ENCODE peak calls at places on chromosome 9, in four cellular contexts. R, J, O and A are unnamed samples.

GRCh38 chr9:103323699-103324098 is 328.6 kb downstream of the CYLC2 start:
- DNase-seq in R (no peak), J (no peak), O (no peak), A (no peak)

GRCh38 chr9:115204827-115205506 is 87.0 kb upstream of the TNC start:
- DNase-seq in R (no peak), J (peak; percentile 59), O (no peak), A (peak; percentile 89)

GRCh38 chr9:134403682-134404301 is 77.5 kb downstream of the RXRA start:
- DNase-seq in R (peak; percentile 49), J (peak; percentile 79), O (no peak), A (peak; percentile 54)

GRCh38 chr9:110370316-110370715 is 32.7 kb upstream of the TXNDC8 start:
- DNase-seq in R (no peak), J (peak; percentile 31), O (no peak), A (peak; percentile 33)

GRCh38 chr9:36873247-36873875 is 160.7 kb downstream of the PAX5 start:
- DNase-seq in R (peak; percentile 22), J (peak; percentile 7), O (peak; percentile 83), A (peak; percentile 34)

GRCh38 chr9:33878691-33879366 is 61.9 kb downstream of the UBE2R2 start:
- DNase-seq in R (no peak), J (no peak), O (no peak), A (no peak)

GRCh38 chr9:10661994-10662393 is 49.2 kb upstream of the PTPRD start:
- DNase-seq in R (no peak), J (no peak), O (no peak), A (no peak)

GRCh38 chr9:136720251-136720886 is 8.0 kb downstream of the DIPK1B start:
- DNase-seq in R (no peak), J (no peak), O (no peak), A (peak; percentile 39)

GRCh38 chr9:136886610-136887597 is 588 bp downstream of the TRAF2 start:
- DNase-seq in R (no peak), J (no peak), O (peak; percentile 70), A (peak; percentile 50)

GRCh38 chr9:81557957-81558791 is 131.2 kb downstream of the TLE1 start:
- DNase-seq in R (no peak), J (peak; percentile 89), O (no peak), A (peak; percentile 81)

GRCh38 chr9:124309665-124310064 is 51.9 kb downstream of the NEK6 start:
- DNase-seq in R (no peak), J (peak; percentile 84), O (no peak), A (peak; percentile 98)

GRCh38 chr9:31304576-31304975 is 1079.9 kb upstream of the ACO1 start:
- DNase-seq in R (no peak), J (no peak), O (no peak), A (peak; percentile 80)

GRCh38 chr9:5524090-5524489 is 13.8 kb downstream of the PDCD1LG2 start:
- DNase-seq in R (no peak), J (no peak), O (no peak), A (no peak)

GRCh38 chr9:80605129-80605528 is 1033.4 kb downstream of the TLE4 start:
- DNase-seq in R (no peak), J (peak; percentile 16), O (no peak), A (no peak)

GRCh38 chr9:94859226-94859625 is 132.7 kb downstream of the AOPEP start:
- DNase-seq in R (no peak), J (no peak), O (no peak), A (no peak)

GRCh38 chr9:90433398-90433890 is 209.2 kb downstream of the DIRAS2 start:
- DNase-seq in R (peak; percentile 48), J (no peak), O (peak; percentile 91), A (no peak)

GRCh38 chr9:112332977-112333638 is at the start of gene PTBP3:
- DNase-seq in R (peak; percentile 74), J (no peak), O (peak; percentile 72), A (peak; percentile 71)

GRCh38 chr9:97321681-97322080 is 14.2 kb downstream of the CCDC180 start:
- DNase-seq in R (no peak), J (no peak), O (no peak), A (no peak)

GRCh38 chr9:38062498-38063362 is 6.3 kb downstream of the SHB start:
- DNase-seq in R (no peak), J (no peak), O (no peak), A (peak; percentile 74)

GRCh38 chr9:2017209-2017458 is 2.0 kb downstream of the SMARCA2 start:
- DNase-seq in R (no peak), J (no peak), O (no peak), A (no peak)

GRCh38 chr9:76458903-76459690 is at the start of gene GCNT1:
- DNase-seq in R (peak; percentile 74), J (no peak), O (peak; percentile 98), A (peak; percentile 82)
- TF ChIP-seq CTCF in R (no peak), J (peak; percentile 29), O (no peak), A (peak; percentile 35)

GRCh38 chr9:93119953-93120845 is 13.9 kb downstream of the NINJ1 start:
- DNase-seq in R (peak; percentile 90), J (peak; percentile 84), O (peak; percentile 42), A (peak; percentile 82)
- TF ChIP-seq CTCF in R (peak; percentile 63), J (peak; percentile 41), O (no peak), A (peak; percentile 33)

GRCh38 chr9:93592389-93593021 is 16.1 kb downstream of the PHF2 start:
- DNase-seq in R (peak; percentile 19), J (no peak), O (peak; percentile 59), A (no peak)
- TF ChIP-seq CTCF in R (no peak), J (peak; percentile 13), O (peak; percentile 20), A (peak; percentile 11)

GRCh38 chr9:75198436-75198835 is 110.1 kb downstream of the OSTF1 start:
- DNase-seq in R (no peak), J (no peak), O (peak; percentile 54), A (no peak)
- TF ChIP-seq CTCF in R (no peak), J (no peak), O (peak; percentile 56), A (no peak)

GRCh38 chr9:127828262-127829031 is 25.8 kb downstream of the FPGS start:
- DNase-seq in R (peak; percentile 54), J (no peak), O (peak; percentile 98), A (peak; percentile 69)
- TF ChIP-seq CTCF in R (no peak), J (no peak), O (no peak), A (no peak)

GRCh38 chr9:87664153-87665060 is 61.5 kb upstream of the CTSL start:
- DNase-seq in R (no peak), J (no peak), O (no peak), A (no peak)

GRCh38 chr9:87668222-87668621 is 57.7 kb upstream of the CTSL start:
- DNase-seq in R (no peak), J (no peak), O (no peak), A (no peak)

GRCh38 chr9:87665516-87665915 is 60.4 kb upstream of the CTSL start:
- DNase-seq in R (no peak), J (no peak), O (no peak), A (no peak)

GRCh38 chr9:87668722-87669121 is 57.2 kb upstream of the CTSL start:
- DNase-seq in R (no peak), J (no peak), O (no peak), A (no peak)

DNA sequence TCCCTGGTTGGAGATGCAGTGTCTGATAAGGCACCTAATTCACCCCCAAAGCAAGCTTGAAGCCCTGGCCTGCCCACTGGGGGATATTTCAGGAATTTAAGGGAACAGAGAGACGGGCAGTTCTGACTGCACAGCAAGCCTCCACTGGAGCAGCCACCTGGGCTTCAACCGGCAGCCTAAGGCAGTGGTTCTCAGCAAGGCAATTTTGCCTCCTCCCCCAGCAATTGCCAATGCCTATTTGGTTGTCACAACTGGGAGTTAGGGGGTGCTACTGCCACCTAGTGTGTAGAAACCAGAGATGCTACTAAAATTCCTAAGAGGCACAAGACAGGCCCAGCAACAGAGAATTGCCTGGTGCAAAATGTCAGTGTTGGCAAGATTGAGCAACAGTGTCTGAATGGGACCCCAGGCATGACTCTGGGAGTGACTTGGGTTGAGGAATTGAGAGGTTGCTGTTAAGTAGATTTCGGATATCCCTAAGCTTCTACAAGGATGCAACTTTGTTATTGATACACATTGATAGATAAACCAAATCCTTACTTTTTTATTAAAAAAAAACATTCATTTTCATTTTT is 58.7 kb upstream of the CTSL start:
- DNase-seq in R (no peak), J (no peak), O (peak; percentile 41), A (peak; percentile 20)
- TF ChIP-seq CTCF in R (no peak), J (peak; percentile 14), O (no peak), A (no peak)

GRCh38 chr9:82903503-82903902 is 159.4 kb downstream of the RASEF start:
- DNase-seq in R (no peak), J (no peak), O (no peak), A (no peak)
- TF ChIP-seq CTCF in R (no peak), J (no peak), O (no peak), A (no peak)

GRCh38 chr9:129884220-129885017 is 49.2 kb downstream of the USP20 start:
- DNase-seq in R (peak; percentile 82), J (no peak), O (peak; percentile 91), A (peak; percentile 83)

GRCh38 chr9:129886226-129887174 is 51.2 kb downstream of the USP20 start:
- DNase-seq in R (no peak), J (no peak), O (no peak), A (no peak)

GRCh38 chr9:129885670-129886106 is 50.4 kb downstream of the USP20 start:
- DNase-seq in R (peak; percentile 86), J (peak; percentile 60), O (peak; percentile 91), A (peak; percentile 98)

GRCh38 chr9:129887210-129888084 is 52.2 kb downstream of the USP20 start:
- DNase-seq in R (no peak), J (peak; percentile 44), O (no peak), A (no peak)

GRCh38 chr9:129885018-129885669 is 49.9 kb downstream of the USP20 start:
- DNase-seq in R (no peak), J (no peak), O (peak; percentile 31), A (peak; percentile 56)
- TF ChIP-seq CTCF in R (no peak), J (peak; percentile 1), O (no peak), A (no peak)

DNA sequence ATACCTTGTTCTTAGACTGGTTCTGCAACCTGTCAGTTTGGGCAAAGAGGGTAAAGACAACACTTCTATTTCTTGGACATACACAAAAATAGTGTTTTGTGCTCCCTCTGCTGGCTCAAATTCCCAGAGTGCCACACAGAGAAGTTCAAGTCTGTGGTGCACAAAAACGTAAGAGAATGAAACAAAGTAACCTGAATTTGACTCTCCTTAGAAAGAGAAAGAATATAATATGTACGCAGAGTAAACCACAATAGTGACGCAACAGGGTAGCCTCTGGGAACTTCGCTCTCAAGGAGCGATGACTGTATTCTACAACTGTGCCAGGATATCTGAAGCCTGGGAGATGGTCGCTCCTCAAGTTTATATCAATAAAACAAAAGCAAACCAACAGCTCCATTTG is 18.5 kb downstream of the DDX31 start:
- DNase-seq in R (no peak), J (peak; percentile 87), O (no peak), A (peak; percentile 79)
- TF ChIP-seq CTCF in R (no peak), J (peak; percentile 70), O (no peak), A (peak; percentile 68)